ENCODE peak calls at places on chromosome X, in nine cellular contexts. F is H4; R is stimulated activated naive B cell treated with anti-CD40 and anti-IgM and Interleukin-4, amounts not matched to agents 10 μg/mL and 1 μg/mL and 100 μg/mL, for 72 hours; G is substantia nigra; C is left colon; E is T-helper 2 cell; P is NCI-H1105 treated with DMSO at 0.1 percent for 48 hours; Q is mesenteric fat pad; S is HT1080. A is an unnamed sample.

GRCh38 chrX:3679669-3680068 is 33.8 kb downstream of the PRKX start:
- DNase-seq in F (no peak), R (no peak), G (no peak), C (peak; percentile 43), E (no peak), P (no peak), Q (no peak), S (no peak), A (no peak)

GRCh38 chrX:10989386-10989785 is 121.7 kb upstream of the HCCS start:
- DNase-seq in F (no peak), R (no peak), G (no peak), C (no peak), E (no peak), P (no peak), Q (no peak), S (no peak), A (no peak)

GRCh38 chrX:118802857-118803256 is 20.8 kb upstream of the ZCCHC12 start:
- DNase-seq in F (no peak), R (no peak), G (no peak), C (no peak), E (no peak), P (no peak), Q (no peak), S (peak; percentile 36), A (no peak)

GRCh38 chrX:630922-631496 is 418 bp downstream of the SHOX start:
- DNase-seq in F (no peak), R (no peak), G (no peak), C (no peak), E (no peak), P (no peak), Q (peak; percentile 82), S (no peak), A (no peak)

GRCh38 chrX:117808413-117808812 is 308.2 kb downstream of the KLHL13 start:
- DNase-seq in F (no peak), R (no peak), G (no peak), C (no peak), E (no peak), P (no peak), Q (no peak), S (no peak), A (no peak)

GRCh38 chrX:23907496-23908218 is at the start of the genes APOO and CXorf58:
- DNase-seq in F (peak; percentile 84), R (peak; percentile 89), G (peak; percentile 74), C (peak; percentile 91), E (peak; percentile 83), P (peak; percentile 89), Q (peak; percentile 96), S (peak; percentile 92), A (peak; percentile 79)

GRCh38 chrX:39758791-39759525 is 338.8 kb downstream of the BCOR start:
- DNase-seq in F (no peak), R (no peak), G (no peak), C (no peak), E (no peak), P (no peak), Q (no peak), S (no peak), A (no peak)

GRCh38 chrX:146264763-146265375 is 447.2 kb downstream of the SLITRK2 start:
- DNase-seq in F (no peak), R (no peak), G (no peak), C (no peak), E (no peak), P (peak; percentile 16), Q (no peak), S (no peak), A (no peak)

GRCh38 chrX:67543818-67544217 is at the start of gene AR:
- DNase-seq in F (peak; percentile 75), R (no peak), G (peak; percentile 2), C (peak; percentile 25), E (no peak), P (no peak), Q (peak; percentile 90), S (peak; percentile 78), A (no peak)

GRCh38 chrX:147533426-147533825 is 378.3 kb upstream of the FMR1 start:
- DNase-seq in F (no peak), R (no peak), G (no peak), C (no peak), E (no peak), P (no peak), Q (no peak), S (no peak), A (no peak)

GRCh38 chrX:80765226-80765625 is 44.5 kb downstream of the BRWD3 start:
- DNase-seq in F (no peak), R (no peak), G (no peak), C (no peak), E (no peak), P (no peak), Q (no peak), S (peak; percentile 75), A (no peak)

GRCh38 chrX:103919336-103919682 is 43.1 kb upstream of the TMSB15B start:
- DNase-seq in F (peak; percentile 54), R (peak; percentile 7), G (no peak), C (peak; percentile 21), E (no peak), P (peak; percentile 73), Q (no peak), S (no peak), A (peak; percentile 19)

GRCh38 chrX:39327255-39327654 is 526.0 kb downstream of the MID1IP1 start:
- DNase-seq in F (no peak), R (no peak), G (no peak), C (no peak), E (no peak), P (no peak), Q (no peak), S (no peak), A (no peak)

GRCh38 chrX:48523682-48524081 is 2.1 kb downstream of the EBP start:
- DNase-seq in F (no peak), R (no peak), G (no peak), C (no peak), E (no peak), P (no peak), Q (no peak), S (no peak), A (no peak)

GRCh38 chrX:102959471-102959870 is 22.4 kb downstream of the RAB40AL start:
- DNase-seq in F (peak; percentile 27), R (no peak), G (no peak), C (no peak), E (no peak), P (no peak), Q (no peak), S (peak; percentile 69), A (no peak)

GRCh38 chrX:19893722-19894121 is 6.3 kb upstream of the SH3KBP1 start:
- DNase-seq in F (no peak), R (no peak), G (no peak), C (no peak), E (no peak), P (no peak), Q (no peak), S (peak; percentile 18), A (no peak)

GRCh38 chrX:1763294-1763693 is 148.4 kb downstream of the ASMT start:
- DNase-seq in F (peak; percentile 44), R (no peak), G (no peak), C (no peak), E (no peak), P (no peak), Q (no peak), S (no peak), A (no peak)

GRCh38 chrX:103538728-103539127 is 19.4 kb upstream of the RAB40A start:
- DNase-seq in F (no peak), R (no peak), G (no peak), C (no peak), E (no peak), P (no peak), Q (no peak), S (no peak), A (no peak)

GRCh38 chrX:22057667-22058066 is 25.5 kb downstream of the PHEX start:
- DNase-seq in F (no peak), R (peak; percentile 52), G (no peak), C (no peak), E (no peak), P (no peak), Q (no peak), S (no peak), A (no peak)

GRCh38 chrX:68827848-68828562 is 816 bp upstream of the EFNB1 start:
- DNase-seq in F (peak; percentile 64), R (peak; percentile 62), G (peak; percentile 24), C (peak; percentile 86), E (peak; percentile 66), P (peak; percentile 50), Q (peak; percentile 94), S (peak; percentile 73), A (peak; percentile 19)

GRCh38 chrX:121876316-121876715 is 828.9 kb downstream of the GLUD2 start:
- DNase-seq in F (peak; percentile 27), R (no peak), G (no peak), C (no peak), E (no peak), P (no peak), Q (no peak), S (no peak), A (no peak)

GRCh38 chrX:49844622-49845021 is 15.5 kb downstream of the PAGE4 start:
- DNase-seq in F (no peak), R (no peak), G (peak; percentile 8), C (no peak), E (no peak), P (peak; percentile 58), Q (no peak), S (no peak), A (no peak)

GRCh38 chrX:124540474-124540873 is 194.1 kb downstream of the SH2D1A start:
- DNase-seq in F (no peak), R (no peak), G (no peak), C (no peak), E (no peak), P (no peak), Q (no peak), S (peak; percentile 32), A (no peak)

GRCh38 chrX:153578200-153578835 is 20.6 kb downstream of the CCNQ start:
- DNase-seq in F (no peak), R (no peak), G (no peak), C (no peak), E (no peak), P (no peak), Q (no peak), S (no peak), A (no peak)

GRCh38 chrX:53767544-53767943 is 81.0 kb upstream of the HUWE1 start:
- DNase-seq in F (no peak), R (no peak), G (no peak), C (no peak), E (no peak), P (no peak), Q (no peak), S (no peak), A (no peak)

GRCh38 chrX:42615161-42615563 is 162.8 kb downstream of the PPP1R2C start:
- DNase-seq in F (peak; percentile 21), R (no peak), G (no peak), C (peak; percentile 73), E (no peak), P (no peak), Q (no peak), S (peak; percentile 44), A (peak; percentile 5)

GRCh38 chrX:19747672-19748610 is 139.5 kb downstream of the SH3KBP1 start:
- DNase-seq in F (no peak), R (peak; percentile 49), G (no peak), C (peak; percentile 22), E (peak; percentile 28), P (no peak), Q (no peak), S (no peak), A (peak; percentile 61)

GRCh38 chrX:109384569-109385174 is 97.2 kb downstream of the GUCY2F start:
- DNase-seq in F (no peak), R (no peak), G (no peak), C (no peak), E (no peak), P (peak; percentile 1), Q (no peak), S (no peak), A (no peak)